ENCODE peak calls at places on chromosome 9, in five cellular contexts. X, F, L, K and U are unnamed samples.

GRCh38 chr9:1946506-1946905 is 68.6 kb upstream of the SMARCA2 start:
- DNase-seq in X (no peak), L (no peak), F (no peak), K (no peak), U (no peak)

GRCh38 chr9:17082343-17082742 is 52.5 kb upstream of the CNTLN start:
- DNase-seq in K (no peak), L (no peak), X (no peak), F (peak; percentile 55), U (peak; percentile 60)

GRCh38 chr9:113347479-113347878 is 1.9 kb upstream of the BSPRY start:
- DNase-seq in F (no peak), X (no peak), K (no peak), L (no peak), U (no peak)

GRCh38 chr9:96150324-96151023 is 151.5 kb downstream of the HSD17B3 start:
- DNase-seq in L (peak; percentile 57), X (no peak), K (no peak), F (no peak), U (no peak)

GRCh38 chr9:96859461-96860198 is 5.3 kb upstream of the ZNF782 start:
- DNase-seq in X (no peak), K (no peak), L (no peak), F (no peak), U (no peak)

GRCh38 chr9:123651273-123651672 is 278.7 kb downstream of the DENND1A start:
- DNase-seq in F (no peak), K (no peak), X (no peak), L (no peak), U (no peak)

GRCh38 chr9:21506910-21507795 is 25.0 kb upstream of the IFNE start:
- DNase-seq in K (no peak), L (no peak), F (no peak), X (no peak), U (no peak)

GRCh38 chr9:27150758-27151431 is 41.9 kb downstream of the TEK start:
- DNase-seq in L (no peak), K (no peak), F (no peak), X (no peak), U (no peak)

GRCh38 chr9:21684231-21684630 is 118.2 kb upstream of the MTAP start:
- DNase-seq in X (no peak), K (no peak), L (no peak), F (no peak), U (no peak)

GRCh38 chr9:120397453-120397852 is 182.5 kb downstream of the CDK5RAP2 start:
- DNase-seq in F (no peak), L (no peak), X (no peak), K (no peak), U (no peak)

GRCh38 chr9:130906727-130907416 is 10.3 kb upstream of the QRFP start:
- DNase-seq in K (no peak), X (peak; percentile 71), F (no peak), L (no peak), U (no peak)

GRCh38 chr9:136171009-136171800 is 33.7 kb downstream of the LHX3 start:
- DNase-seq in F (no peak), X (no peak), K (peak; percentile 76), L (no peak), U (peak; percentile 67)

GRCh38 chr9:111372297-111372696 is 42.3 kb upstream of the OR2K2 start:
- DNase-seq in K (no peak), L (no peak), X (no peak), F (no peak), U (no peak)

GRCh38 chr9:73083519-73083918 is 68.1 kb upstream of the ANXA1 start:
- DNase-seq in X (no peak), L (no peak), K (no peak), F (no peak), U (no peak)

GRCh38 chr9:98879958-98880300 is 63.8 kb upstream of the COL15A1 start:
- DNase-seq in X (no peak), L (no peak), K (no peak), F (no peak), U (no peak)

GRCh38 chr9:35076848-35077247 is 2.9 kb downstream of the FANCG start:
- DNase-seq in L (no peak), X (no peak), K (no peak), F (no peak), U (no peak)

GRCh38 chr9:128899566-128900322 is 17.8 kb downstream of the LRRC8A start:
- DNase-seq in L (no peak), X (no peak), F (no peak), K (no peak), U (no peak)

GRCh38 chr9:88835772-88836171 is 155.5 kb upstream of the S1PR3 start:
- DNase-seq in L (no peak), F (no peak), X (no peak), K (no peak), U (no peak)

GRCh38 chr9:123064662-123065061 is 31.2 kb downstream of the GPR21 start:
- DNase-seq in K (no peak), F (no peak), X (no peak), L (no peak), U (no peak)

GRCh38 chr9:33130501-33130900 is 36.6 kb downstream of the B4GALT1 start:
- DNase-seq in L (no peak), X (no peak), K (no peak), F (no peak), U (no peak)

GRCh38 chr9:97602430-97602829 is 30.7 kb downstream of the TSTD2 start:
- DNase-seq in F (no peak), K (no peak), X (no peak), L (no peak), U (no peak)

GRCh38 chr9:96391021-96391765 is 7.7 kb upstream of the SLC35D2 start:
- DNase-seq in L (no peak), F (no peak), X (no peak), K (peak; percentile 96), U (no peak)

GRCh38 chr9:123649909-123650308 is 280.0 kb downstream of the DENND1A start:
- DNase-seq in K (no peak), X (no peak), F (no peak), L (no peak), U (no peak)

GRCh38 chr9:21017092-21017491 is 14.3 kb downstream of the HACD4 start:
- DNase-seq in K (no peak), X (no peak), F (no peak), L (no peak), U (no peak)

GRCh38 chr9:13149454-13149853 is 130.0 kb downstream of the MPDZ start:
- DNase-seq in L (no peak), K (no peak), F (no peak), X (no peak), U (no peak)

GRCh38 chr9:79209012-79209411 is 362.8 kb upstream of the TLE4 start:
- DNase-seq in F (no peak), K (no peak), X (no peak), L (no peak), U (no peak)

GRCh38 chr9:115837618-115838017 is 316.0 kb upstream of the PAPPA start:
- DNase-seq in F (no peak), K (no peak), L (no peak), X (no peak), U (no peak)

GRCh38 chr9:130714586-130715110 is 21.1 kb downstream of the EXOSC2 start:
- DNase-seq in X (no peak), F (no peak), L (no peak), K (no peak), U (no peak)

GRCh38 chr9:104028827-104029226 is 65.3 kb upstream of the SMC2 start:
- DNase-seq in L (no peak), F (no peak), X (no peak), K (no peak), U (no peak)

GRCh38 chr9:37963936-37964739 is 60.2 kb upstream of the SLC25A51 start:
- DNase-seq in K (peak; percentile 94), X (no peak), L (no peak), F (no peak), U (no peak)

GRCh38 chr9:32579706-32580331 is 6.9 kb upstream of the NDUFB6 start:
- DNase-seq in X (peak; percentile 40), F (peak; percentile 82), K (peak; percentile 38), L (no peak), U (peak; percentile 76)

GRCh38 chr9:4939118-4939561 is 45.9 kb upstream of the JAK2 start:
- DNase-seq in F (no peak), L (peak; percentile 93), K (no peak), X (no peak), U (no peak)
- TF ChIP-seq ATF2 in F (no peak), L (peak; percentile 70), K (no peak), X (no peak), U (no peak)

DNA sequence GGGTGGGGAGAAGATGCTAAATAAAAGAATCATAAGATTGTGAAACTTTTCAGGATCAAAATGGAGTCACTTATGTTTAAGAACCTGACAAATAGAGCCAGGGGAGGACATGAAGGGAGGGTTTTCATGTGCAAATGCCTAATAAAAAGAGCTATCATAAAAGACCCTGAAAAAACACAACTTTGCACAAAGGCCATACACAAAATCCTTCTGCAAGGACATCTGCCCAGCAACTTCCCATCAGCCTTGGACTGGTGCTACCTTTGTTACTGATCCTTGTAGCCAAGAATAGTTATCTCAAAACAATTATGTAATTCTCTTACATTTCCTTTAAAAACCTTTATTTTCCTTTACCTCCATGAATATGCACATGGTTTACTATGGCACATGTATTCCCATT is 63.0 kb downstream of the APBA1 start:
- DNase-seq in F (no peak), L (no peak), K (no peak), X (no peak), U (no peak)
- TF ChIP-seq ATF2 in F (no peak), L (no peak), K (no peak), X (no peak), U (no peak)

DNA sequence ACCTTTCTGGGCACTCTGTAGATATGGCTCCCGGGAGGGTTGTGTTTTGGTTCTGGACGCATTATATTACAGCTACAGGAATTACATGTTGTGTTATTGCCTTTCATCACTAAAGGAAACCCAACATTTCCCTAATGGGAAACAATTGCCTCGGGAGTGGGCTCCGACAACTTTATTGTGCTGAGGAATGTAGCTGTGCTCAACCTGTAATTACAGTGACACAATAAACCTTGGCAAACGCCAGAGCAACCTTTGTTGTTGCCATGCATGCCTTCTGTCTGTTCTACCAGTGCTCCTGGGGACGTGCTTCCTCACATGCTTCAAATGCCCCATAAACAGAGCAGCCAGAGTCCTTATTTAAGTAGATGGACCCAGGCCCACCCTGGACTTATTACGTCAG is 182.4 kb downstream of the DIRAS2 start:
- DNase-seq in L (no peak), X (no peak), K (no peak), F (no peak), U (no peak)
- TF ChIP-seq ATF2 in L (no peak), X (no peak), K (no peak), F (no peak), U (no peak)

DNA sequence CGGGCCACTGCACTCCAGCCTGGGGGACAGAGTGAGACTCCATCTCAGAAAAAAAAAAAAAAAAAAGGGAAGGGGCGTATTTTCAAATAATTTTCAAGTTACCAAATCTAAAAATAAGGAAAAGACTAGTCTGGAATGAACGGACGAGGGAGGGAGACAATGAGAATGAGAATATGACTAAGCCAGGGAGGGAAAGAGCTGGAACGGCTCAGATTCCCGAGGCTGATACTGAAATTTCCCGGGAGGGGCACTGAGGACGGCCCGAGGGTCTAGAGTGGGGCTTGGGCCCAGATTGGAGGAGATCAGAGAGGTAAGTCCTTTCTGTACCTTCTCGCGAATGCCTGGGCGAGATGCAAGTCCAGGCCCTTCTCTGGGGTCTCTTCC is 3.4 kb upstream of the CCIN start:
- DNase-seq in L (no peak), K (no peak), X (no peak), F (no peak), U (no peak)
- TF ChIP-seq ATF2 in L (no peak), K (no peak), X (no peak), F (no peak), U (no peak)

GRCh38 chr9:14347408-14348224 is 33.7 kb upstream of the NFIB start:
- DNase-seq in X (no peak), L (no peak), K (no peak), F (peak; percentile 81), U (peak; percentile 57)
- TF ChIP-seq ATF2 in X (no peak), L (no peak), K (no peak), F (no peak), U (no peak)